ENCODE peak calls at places on chromosomes 5 and 9, in eight cellular contexts. One of them, this sample, is unnamed.

GRCh38 chr9:112348257-112348992 is 15.0 kb upstream of the PTBP3 start:
- DNase-seq in spleen: peak; percentile 88
- DNase-seq in A549: peak; percentile 95
- DNase-seq in thyroid gland: peak; percentile 74
- DNase-seq in uterus: peak; percentile 76
- DNase-seq in IMR-90: peak; percentile 35
- DNase-seq in adrenal gland: peak; percentile 93
- DNase-seq in breast epithelium: peak; percentile 62
- DNase-seq in this sample: peak; percentile 86

GRCh38 chr5:92899611-92900010 is 681.4 kb downstream of the NR2F1-AS1 start:
- DNase-seq in spleen: no peak
- DNase-seq in A549: no peak
- DNase-seq in thyroid gland: no peak
- DNase-seq in uterus: no peak
- DNase-seq in IMR-90: peak; percentile 25
- DNase-seq in adrenal gland: no peak
- DNase-seq in breast epithelium: no peak
- DNase-seq in this sample: no peak

GRCh38 chr5:56080375-56081052 is 85.8 kb upstream of the IL6ST start:
- DNase-seq in spleen: no peak
- DNase-seq in A549: no peak
- DNase-seq in thyroid gland: no peak
- DNase-seq in uterus: no peak
- DNase-seq in IMR-90: no peak
- DNase-seq in adrenal gland: no peak
- DNase-seq in breast epithelium: no peak
- DNase-seq in this sample: no peak

GRCh38 chr9:108445431-108446018 is 410.3 kb downstream of the ACTL7B start:
- DNase-seq in spleen: no peak
- DNase-seq in A549: no peak
- DNase-seq in thyroid gland: no peak
- DNase-seq in uterus: no peak
- DNase-seq in IMR-90: no peak
- DNase-seq in adrenal gland: no peak
- DNase-seq in breast epithelium: peak; percentile 81
- DNase-seq in this sample: no peak

GRCh38 chr9:37497320-37497719 is 11.6 kb downstream of the POLR1E start:
- DNase-seq in spleen: no peak
- DNase-seq in A549: no peak
- DNase-seq in thyroid gland: no peak
- DNase-seq in uterus: no peak
- DNase-seq in IMR-90: no peak
- DNase-seq in adrenal gland: no peak
- DNase-seq in breast epithelium: no peak
- DNase-seq in this sample: no peak

GRCh38 chr9:129823163-129823933 is 588 bp downstream of the TOR1A start:
- DNase-seq in spleen: peak; percentile 87
- DNase-seq in A549: peak; percentile 43
- DNase-seq in thyroid gland: no peak
- DNase-seq in uterus: no peak
- DNase-seq in IMR-90: peak; percentile 27
- DNase-seq in adrenal gland: no peak
- DNase-seq in breast epithelium: no peak
- DNase-seq in this sample: no peak

GRCh38 chr9:122190597-122191381 is 31.1 kb downstream of the MORN5 start:
- DNase-seq in spleen: peak; percentile 42
- DNase-seq in A549: peak; percentile 54
- DNase-seq in thyroid gland: no peak
- DNase-seq in uterus: no peak
- DNase-seq in IMR-90: peak; percentile 40
- DNase-seq in adrenal gland: no peak
- DNase-seq in breast epithelium: peak; percentile 22
- DNase-seq in this sample: no peak

GRCh38 chr9:83167126-83167525 is 104.2 kb upstream of the RASEF start:
- DNase-seq in spleen: no peak
- DNase-seq in A549: no peak
- DNase-seq in thyroid gland: peak; percentile 50
- DNase-seq in uterus: no peak
- DNase-seq in IMR-90: no peak
- DNase-seq in adrenal gland: no peak
- DNase-seq in breast epithelium: no peak
- DNase-seq in this sample: no peak

GRCh38 chr9:115234094-115234493 is 116.1 kb upstream of the TNC start:
- DNase-seq in spleen: no peak
- DNase-seq in A549: peak; percentile 68
- DNase-seq in thyroid gland: no peak
- DNase-seq in uterus: no peak
- DNase-seq in IMR-90: peak; percentile 91
- DNase-seq in adrenal gland: no peak
- DNase-seq in breast epithelium: peak; percentile 55
- DNase-seq in this sample: no peak

GRCh38 chr9:109143881-109144562 is 23.0 kb downstream of the FRRS1L start:
- DNase-seq in spleen: no peak
- DNase-seq in A549: peak; percentile 67
- DNase-seq in thyroid gland: no peak
- DNase-seq in uterus: no peak
- DNase-seq in IMR-90: peak; percentile 13
- DNase-seq in adrenal gland: no peak
- DNase-seq in breast epithelium: no peak
- DNase-seq in this sample: no peak

GRCh38 chr9:108083160-108083559 is 593.6 kb upstream of the KLF4 start:
- DNase-seq in spleen: no peak
- DNase-seq in A549: no peak
- DNase-seq in thyroid gland: no peak
- DNase-seq in uterus: no peak
- DNase-seq in IMR-90: no peak
- DNase-seq in adrenal gland: no peak
- DNase-seq in breast epithelium: no peak
- DNase-seq in this sample: no peak

GRCh38 chr5:141966963-141967333 is 2.0 kb upstream of the RNF14 start:
- DNase-seq in spleen: no peak
- DNase-seq in A549: no peak
- DNase-seq in thyroid gland: no peak
- DNase-seq in uterus: no peak
- DNase-seq in IMR-90: no peak
- DNase-seq in adrenal gland: no peak
- DNase-seq in breast epithelium: no peak
- DNase-seq in this sample: no peak

GRCh38 chr9:137168907-137169763 is 716 bp downstream of the LRRC26 start:
- DNase-seq in spleen: no peak
- DNase-seq in A549: peak; percentile 84
- DNase-seq in thyroid gland: no peak
- DNase-seq in uterus: no peak
- DNase-seq in IMR-90: peak; percentile 19
- DNase-seq in adrenal gland: no peak
- DNase-seq in breast epithelium: no peak
- DNase-seq in this sample: peak; percentile 68

GRCh38 chr9:137482094-137482781 is 23.1 kb upstream of the NSMF start:
- DNase-seq in spleen: peak; percentile 73
- DNase-seq in A549: peak; percentile 68
- DNase-seq in thyroid gland: peak; percentile 22
- DNase-seq in uterus: peak; percentile 74
- DNase-seq in IMR-90: peak; percentile 93
- DNase-seq in adrenal gland: peak; percentile 91
- DNase-seq in breast epithelium: peak; percentile 83
- DNase-seq in this sample: no peak

GRCh38 chr5:150451594-150451993 is 2.1 kb upstream of the RPS14 start:
- DNase-seq in spleen: no peak
- DNase-seq in A549: no peak
- DNase-seq in thyroid gland: no peak
- DNase-seq in uterus: no peak
- DNase-seq in IMR-90: no peak
- DNase-seq in adrenal gland: no peak
- DNase-seq in breast epithelium: no peak
- DNase-seq in this sample: no peak

GRCh38 chr5:150448353-150448752 is 1.2 kb downstream of the RPS14 start:
- DNase-seq in spleen: no peak
- DNase-seq in A549: no peak
- DNase-seq in thyroid gland: no peak
- DNase-seq in uterus: no peak
- DNase-seq in IMR-90: no peak
- DNase-seq in adrenal gland: no peak
- DNase-seq in breast epithelium: no peak
- DNase-seq in this sample: no peak

GRCh38 chr5:150448960-150449490 is 514 bp downstream of the RPS14 start:
- DNase-seq in spleen: no peak
- DNase-seq in A549: no peak
- DNase-seq in thyroid gland: no peak
- DNase-seq in uterus: no peak
- DNase-seq in IMR-90: no peak
- DNase-seq in adrenal gland: no peak
- DNase-seq in breast epithelium: no peak
- DNase-seq in this sample: no peak

GRCh38 chr5:150447188-150447587 is 2.4 kb downstream of the RPS14 start:
- DNase-seq in spleen: no peak
- DNase-seq in A549: no peak
- DNase-seq in thyroid gland: no peak
- DNase-seq in uterus: no peak
- DNase-seq in IMR-90: no peak
- DNase-seq in adrenal gland: no peak
- DNase-seq in breast epithelium: no peak
- DNase-seq in this sample: no peak

DNA sequence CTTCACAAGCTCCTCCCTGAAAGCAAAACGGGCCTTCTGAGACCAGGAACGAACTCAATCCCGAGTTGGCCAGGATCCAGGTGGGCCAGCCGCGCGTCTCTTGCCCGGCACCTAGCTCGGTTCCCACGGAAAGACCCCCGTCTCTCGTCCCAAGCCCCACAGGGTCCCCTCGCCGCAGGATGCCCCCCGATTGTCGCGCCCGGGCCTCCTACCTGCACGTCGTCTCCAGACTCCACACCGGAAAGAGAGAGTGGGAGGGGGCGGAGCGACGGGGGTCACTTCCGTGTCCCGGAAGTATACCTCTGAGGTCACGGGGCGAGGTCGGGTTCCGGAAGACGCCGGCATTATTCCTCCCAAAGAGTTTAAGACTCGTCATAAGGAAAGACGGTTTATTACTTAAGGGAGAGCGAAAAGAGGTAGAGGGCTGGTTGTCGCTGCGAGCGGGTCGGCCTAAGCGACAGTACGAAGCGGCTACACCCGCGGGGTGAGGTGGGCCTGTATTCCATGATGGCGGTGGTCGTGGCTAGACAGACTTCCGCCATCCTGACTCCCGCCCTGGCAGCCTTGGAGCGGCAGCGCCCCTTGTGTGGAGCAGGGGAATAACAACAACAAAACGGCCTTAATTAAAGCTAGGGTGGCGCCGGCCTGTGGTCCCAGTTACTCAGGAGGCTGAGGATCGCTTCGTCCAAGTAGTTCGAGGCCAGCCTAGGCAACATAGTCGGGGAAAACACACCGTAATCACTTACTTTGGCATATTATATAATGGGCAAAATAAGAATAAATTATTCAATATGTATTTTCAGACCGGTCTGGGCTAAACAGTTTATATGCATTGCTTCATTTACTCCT is at the start of gene RPS14:
- DNase-seq in spleen: peak; percentile 97
- DNase-seq in A549: peak; percentile 96
- DNase-seq in thyroid gland: peak; percentile 95
- DNase-seq in uterus: peak; percentile 94
- DNase-seq in IMR-90: peak; percentile 92
- DNase-seq in adrenal gland: peak; percentile 97
- DNase-seq in breast epithelium: peak; percentile 94
- DNase-seq in this sample: peak; percentile 95
- TF ChIP-seq POLR2A in spleen: peak; percentile 60
- TF ChIP-seq POLR2A in A549: peak; percentile 81
- TF ChIP-seq POLR2A in thyroid gland: no peak
- TF ChIP-seq POLR2A in uterus: peak; percentile 87
- TF ChIP-seq POLR2A in IMR-90: peak; percentile 91
- TF ChIP-seq POLR2A in adrenal gland: peak; percentile 71
- TF ChIP-seq POLR2A in breast epithelium: peak; percentile 81
- TF ChIP-seq POLR2A in this sample: peak; percentile 87

DNA sequence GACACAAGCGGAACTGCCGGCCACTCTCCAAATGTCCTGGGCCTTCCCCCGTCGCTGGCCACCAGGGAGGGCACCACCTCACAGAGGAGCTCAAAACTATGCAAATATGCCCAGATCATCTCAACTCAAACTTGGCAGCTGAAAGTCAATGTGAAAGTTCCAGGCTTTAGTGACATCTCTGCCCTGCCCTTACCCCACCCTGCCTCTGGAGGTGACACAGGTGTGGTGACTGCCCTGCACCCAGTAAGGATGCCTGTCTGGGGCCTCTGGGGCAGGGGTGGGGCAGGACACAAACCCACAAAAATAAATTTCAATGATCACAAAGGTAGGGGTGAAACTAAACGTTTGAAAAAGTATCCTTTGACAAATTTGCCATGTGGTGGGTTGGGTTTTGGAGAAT is 213.4 kb downstream of the HSPA4 start:
- DNase-seq in spleen: no peak
- DNase-seq in A549: no peak
- DNase-seq in thyroid gland: no peak
- DNase-seq in uterus: no peak
- DNase-seq in IMR-90: no peak
- DNase-seq in adrenal gland: no peak
- DNase-seq in breast epithelium: no peak
- DNase-seq in this sample: no peak
- TF ChIP-seq CTCF in spleen: no peak
- TF ChIP-seq CTCF in A549: no peak
- TF ChIP-seq CTCF in thyroid gland: no peak
- TF ChIP-seq CTCF in uterus: no peak
- TF ChIP-seq CTCF in IMR-90: no peak
- TF ChIP-seq CTCF in adrenal gland: no peak
- TF ChIP-seq CTCF in breast epithelium: no peak
- TF ChIP-seq CTCF in this sample: no peak

DNA sequence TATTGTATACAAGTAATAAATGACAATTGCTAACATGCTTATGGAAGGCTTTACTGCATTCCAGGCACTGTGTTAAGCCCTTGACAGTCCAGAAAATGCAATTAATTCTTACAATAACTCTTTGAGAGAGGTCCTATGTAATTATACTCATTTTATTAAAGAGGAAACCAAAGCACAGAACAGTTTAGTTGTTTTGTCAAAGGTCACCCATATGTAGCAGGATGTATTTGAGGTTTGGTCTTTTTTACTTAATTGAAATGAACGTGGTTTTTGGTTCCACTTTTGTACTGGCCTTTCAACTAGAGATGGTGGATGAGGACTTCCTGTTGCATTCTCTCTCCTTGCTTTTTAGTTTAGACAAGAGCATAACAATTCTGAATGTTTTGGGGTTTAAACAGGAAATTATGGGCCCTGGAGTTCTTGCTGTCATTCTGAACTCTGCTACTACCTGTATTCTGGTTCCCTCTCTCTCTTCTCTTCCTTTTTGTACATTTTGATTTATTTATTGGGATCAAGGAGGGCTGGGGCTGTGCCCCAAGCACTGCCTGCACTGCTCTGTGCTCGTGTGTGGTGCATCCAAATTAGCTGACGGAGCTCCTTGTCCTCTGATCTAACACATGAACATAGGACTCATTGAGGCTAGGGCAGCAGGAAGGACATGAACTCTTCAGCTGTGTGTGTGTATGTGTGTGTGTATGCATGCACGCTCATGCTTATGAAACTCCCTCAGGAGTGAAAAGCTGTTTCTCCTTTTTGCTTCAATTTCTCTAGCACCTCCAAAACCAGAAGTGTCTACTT is 47.4 kb downstream of the SLC28A3 start:
- DNase-seq in spleen: no peak
- DNase-seq in A549: no peak
- DNase-seq in thyroid gland: no peak
- DNase-seq in uterus: no peak
- DNase-seq in IMR-90: no peak
- DNase-seq in adrenal gland: no peak
- DNase-seq in breast epithelium: no peak
- DNase-seq in this sample: no peak
- TF ChIP-seq POLR2A in spleen: no peak
- TF ChIP-seq POLR2A in A549: no peak
- TF ChIP-seq POLR2A in thyroid gland: no peak
- TF ChIP-seq POLR2A in uterus: no peak
- TF ChIP-seq POLR2A in IMR-90: no peak
- TF ChIP-seq POLR2A in adrenal gland: no peak
- TF ChIP-seq POLR2A in breast epithelium: no peak
- TF ChIP-seq POLR2A in this sample: no peak

GRCh38 chr5:108481355-108481931 is 99.5 kb upstream of the FBXL17 start:
- DNase-seq in spleen: no peak
- DNase-seq in A549: peak; percentile 37
- DNase-seq in thyroid gland: peak; percentile 1
- DNase-seq in uterus: no peak
- DNase-seq in IMR-90: peak; percentile 42
- DNase-seq in adrenal gland: no peak
- DNase-seq in breast epithelium: no peak
- DNase-seq in this sample: no peak
- TF ChIP-seq CTCF in spleen: no peak
- TF ChIP-seq CTCF in A549: peak; percentile 62
- TF ChIP-seq CTCF in thyroid gland: no peak
- TF ChIP-seq CTCF in uterus: no peak
- TF ChIP-seq CTCF in IMR-90: peak; percentile 55
- TF ChIP-seq CTCF in adrenal gland: peak; percentile 50
- TF ChIP-seq CTCF in breast epithelium: no peak
- TF ChIP-seq CTCF in this sample: no peak